ENCODE peak calls at places on chromosomes 11 and 22, in seven cellular contexts. One of them, this sample, is unnamed.

GRCh38 chr11:61949169-61950034 is 749 bp upstream of the BEST1 start:
- DNase-seq in GM12878: no peak
- DNase-seq in GM12891: no peak
- DNase-seq in SK-N-SH: peak
- DNase-seq in H1: peak
- DNase-seq in K562: peak
- DNase-seq in HepG2: peak
- DNase-seq in this sample: no peak

GRCh38 chr11:48075637-48076036 is 95.3 kb downstream of the PTPRJ start:
- DNase-seq in H1: no peak
- DNase-seq in GM12878: no peak
- DNase-seq in K562: no peak
- DNase-seq in SK-N-SH: no peak
- DNase-seq in GM12891: no peak
- DNase-seq in HepG2: no peak
- DNase-seq in this sample: no peak

GRCh38 chr22:33883561-33883960 is 36.7 kb downstream of the LARGE1 start:
- DNase-seq in SK-N-SH: no peak
- DNase-seq in K562: no peak
- DNase-seq in GM12891: no peak
- DNase-seq in HepG2: no peak
- DNase-seq in H1: no peak
- DNase-seq in GM12878: peak
- DNase-seq in this sample: no peak

GRCh38 chr11:80873309-80873999 is 1432.6 kb upstream of the TENM4 start:
- DNase-seq in GM12878: peak
- DNase-seq in K562: no peak
- DNase-seq in HepG2: no peak
- DNase-seq in GM12891: no peak
- DNase-seq in SK-N-SH: no peak
- DNase-seq in H1: no peak
- DNase-seq in this sample: no peak

GRCh38 chr22:46041642-46042041 is 64.7 kb upstream of the WNT7B start:
- DNase-seq in H1: no peak
- DNase-seq in GM12891: no peak
- DNase-seq in SK-N-SH: no peak
- DNase-seq in K562: no peak
- DNase-seq in HepG2: no peak
- DNase-seq in GM12878: no peak
- DNase-seq in this sample: no peak

GRCh38 chr11:1994121-1994520 is 3.5 kb downstream of the H19 start:
- DNase-seq in SK-N-SH: no peak
- DNase-seq in HepG2: no peak
- DNase-seq in GM12878: no peak
- DNase-seq in GM12891: no peak
- DNase-seq in H1: no peak
- DNase-seq in K562: no peak
- DNase-seq in this sample: no peak

GRCh38 chr11:59756496-59756840 is 1.3 kb downstream of the STX3 start:
- DNase-seq in SK-N-SH: no peak
- DNase-seq in GM12891: no peak
- DNase-seq in HepG2: no peak
- DNase-seq in H1: no peak
- DNase-seq in GM12878: no peak
- DNase-seq in K562: no peak
- DNase-seq in this sample: no peak

GRCh38 chr11:1586699-1587098 is 1.6 kb upstream of the KRTAP5-1 start:
- DNase-seq in HepG2: no peak
- DNase-seq in SK-N-SH: no peak
- DNase-seq in K562: no peak
- DNase-seq in GM12878: no peak
- DNase-seq in H1: no peak
- DNase-seq in GM12891: no peak
- DNase-seq in this sample: no peak

GRCh38 chr11:119375629-119376196 is 5.8 kb downstream of the USP2 start:
- DNase-seq in K562: peak
- DNase-seq in GM12891: no peak
- DNase-seq in H1: no peak
- DNase-seq in SK-N-SH: peak
- DNase-seq in HepG2: peak
- DNase-seq in GM12878: no peak
- DNase-seq in this sample: no peak

GRCh38 chr11:58391879-58392278 is 14.8 kb downstream of the OR5B3 start:
- DNase-seq in K562: no peak
- DNase-seq in GM12891: no peak
- DNase-seq in SK-N-SH: no peak
- DNase-seq in HepG2: no peak
- DNase-seq in H1: no peak
- DNase-seq in GM12878: no peak
- DNase-seq in this sample: no peak

GRCh38 chr11:86018249-86018648 is 50.6 kb downstream of the PICALM start:
- DNase-seq in K562: no peak
- DNase-seq in GM12878: no peak
- DNase-seq in H1: no peak
- DNase-seq in GM12891: no peak
- DNase-seq in SK-N-SH: no peak
- DNase-seq in HepG2: no peak
- DNase-seq in this sample: no peak

GRCh38 chr11:22752908-22753310 is 76.7 kb downstream of the SVIP start:
- DNase-seq in HepG2: no peak
- DNase-seq in K562: peak
- DNase-seq in SK-N-SH: no peak
- DNase-seq in H1: no peak
- DNase-seq in GM12878: no peak
- DNase-seq in GM12891: no peak
- DNase-seq in this sample: no peak

GRCh38 chr22:37213218-37213855 is 1.1 kb upstream of the SSTR3 start:
- DNase-seq in GM12891: no peak
- DNase-seq in K562: no peak
- DNase-seq in HepG2: no peak
- DNase-seq in SK-N-SH: no peak
- DNase-seq in H1: no peak
- DNase-seq in GM12878: no peak
- DNase-seq in this sample: no peak

GRCh38 chr11:12293486-12293885 is 83.9 kb upstream of the PARVA start:
- DNase-seq in H1: no peak
- DNase-seq in SK-N-SH: peak
- DNase-seq in K562: no peak
- DNase-seq in HepG2: no peak
- DNase-seq in GM12891: no peak
- DNase-seq in GM12878: no peak
- DNase-seq in this sample: no peak

GRCh38 chr11:72491001-72491400 is 56.7 kb upstream of the CLPB start:
- DNase-seq in GM12891: no peak
- DNase-seq in SK-N-SH: no peak
- DNase-seq in K562: no peak
- DNase-seq in HepG2: no peak
- DNase-seq in H1: no peak
- DNase-seq in GM12878: no peak
- DNase-seq in this sample: no peak
- TF ChIP-seq TAF1 in GM12891: no peak
- TF ChIP-seq TAF1 in SK-N-SH: no peak
- TF ChIP-seq TAF1 in K562: no peak
- TF ChIP-seq TAF1 in HepG2: no peak
- TF ChIP-seq TAF1 in H1: no peak
- TF ChIP-seq TAF1 in GM12878: no peak
- TF ChIP-seq TAF1 in this sample: no peak

GRCh38 chr11:20192151-20192550 is 31.9 kb upstream of the DBX1 start:
- DNase-seq in H1: no peak
- DNase-seq in GM12891: no peak
- DNase-seq in HepG2: no peak
- DNase-seq in GM12878: no peak
- DNase-seq in K562: no peak
- DNase-seq in SK-N-SH: no peak
- DNase-seq in this sample: no peak

GRCh38 chr11:20197881-20198280 is 37.6 kb upstream of the DBX1 start:
- DNase-seq in HepG2: no peak
- DNase-seq in GM12891: no peak
- DNase-seq in H1: no peak
- DNase-seq in GM12878: peak
- DNase-seq in K562: no peak
- DNase-seq in SK-N-SH: no peak
- DNase-seq in this sample: no peak

GRCh38 chr11:20193307-20193706 is 33.0 kb upstream of the DBX1 start:
- DNase-seq in SK-N-SH: no peak
- DNase-seq in GM12891: no peak
- DNase-seq in GM12878: no peak
- DNase-seq in H1: no peak
- DNase-seq in HepG2: no peak
- DNase-seq in K562: no peak
- DNase-seq in this sample: no peak

GRCh38 chr11:20194470-20194869 is 34.2 kb upstream of the DBX1 start:
- DNase-seq in GM12891: no peak
- DNase-seq in HepG2: no peak
- DNase-seq in GM12878: no peak
- DNase-seq in H1: no peak
- DNase-seq in SK-N-SH: no peak
- DNase-seq in K562: no peak
- DNase-seq in this sample: no peak

GRCh38 chr11:20192641-20193040 is 32.4 kb upstream of the DBX1 start:
- DNase-seq in GM12891: no peak
- DNase-seq in K562: no peak
- DNase-seq in HepG2: no peak
- DNase-seq in GM12878: no peak
- DNase-seq in SK-N-SH: no peak
- DNase-seq in H1: no peak
- DNase-seq in this sample: no peak
- TF ChIP-seq TAF1 in GM12891: no peak
- TF ChIP-seq TAF1 in K562: no peak
- TF ChIP-seq TAF1 in HepG2: no peak
- TF ChIP-seq TAF1 in GM12878: no peak
- TF ChIP-seq TAF1 in SK-N-SH: no peak
- TF ChIP-seq TAF1 in H1: no peak
- TF ChIP-seq TAF1 in this sample: no peak

GRCh38 chr11:104625246-104625645 is 273.0 kb downstream of the CASP12 start:
- DNase-seq in GM12878: no peak
- DNase-seq in GM12891: no peak
- DNase-seq in H1: no peak
- DNase-seq in SK-N-SH: no peak
- DNase-seq in K562: no peak
- DNase-seq in HepG2: no peak
- DNase-seq in this sample: no peak

GRCh38 chr11:104624021-104624420 is 274.2 kb downstream of the CASP12 start:
- DNase-seq in HepG2: no peak
- DNase-seq in GM12891: no peak
- DNase-seq in GM12878: no peak
- DNase-seq in K562: no peak
- DNase-seq in SK-N-SH: no peak
- DNase-seq in H1: no peak
- DNase-seq in this sample: no peak

GRCh38 chr11:104619751-104620150 is 278.5 kb downstream of the CASP12 start:
- DNase-seq in GM12878: no peak
- DNase-seq in H1: no peak
- DNase-seq in K562: no peak
- DNase-seq in SK-N-SH: no peak
- DNase-seq in HepG2: no peak
- DNase-seq in GM12891: no peak
- DNase-seq in this sample: no peak

GRCh38 chr11:104620991-104621390 is 277.3 kb downstream of the CASP12 start:
- DNase-seq in SK-N-SH: no peak
- DNase-seq in HepG2: no peak
- DNase-seq in GM12878: no peak
- DNase-seq in GM12891: no peak
- DNase-seq in K562: no peak
- DNase-seq in H1: no peak
- DNase-seq in this sample: no peak

DNA sequence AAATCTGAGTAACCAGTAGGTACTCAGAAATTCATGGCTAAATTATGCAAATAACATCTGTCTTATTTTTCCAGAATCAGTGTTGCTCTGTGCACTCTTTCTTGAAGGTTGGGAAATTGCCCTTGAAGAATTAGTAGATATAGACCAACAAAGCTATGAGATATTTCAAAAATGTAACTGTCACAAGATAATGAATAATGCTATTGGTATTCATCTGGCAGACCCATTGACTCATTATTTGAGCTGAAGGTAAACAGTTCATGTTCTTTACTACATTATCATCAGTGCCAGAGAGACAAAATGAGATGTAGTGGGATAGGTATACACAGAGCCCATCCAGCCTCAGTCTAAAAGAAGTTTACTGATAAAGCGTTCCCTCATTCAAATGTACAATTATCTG is 274.7 kb downstream of the CASP12 start:
- DNase-seq in K562: no peak
- DNase-seq in SK-N-SH: no peak
- DNase-seq in GM12891: no peak
- DNase-seq in H1: no peak
- DNase-seq in HepG2: no peak
- DNase-seq in GM12878: no peak
- DNase-seq in this sample: no peak
- TF ChIP-seq TAF1 in K562: no peak
- TF ChIP-seq TAF1 in SK-N-SH: no peak
- TF ChIP-seq TAF1 in GM12891: no peak
- TF ChIP-seq TAF1 in H1: no peak
- TF ChIP-seq TAF1 in HepG2: no peak
- TF ChIP-seq TAF1 in GM12878: no peak
- TF ChIP-seq TAF1 in this sample: no peak

DNA sequence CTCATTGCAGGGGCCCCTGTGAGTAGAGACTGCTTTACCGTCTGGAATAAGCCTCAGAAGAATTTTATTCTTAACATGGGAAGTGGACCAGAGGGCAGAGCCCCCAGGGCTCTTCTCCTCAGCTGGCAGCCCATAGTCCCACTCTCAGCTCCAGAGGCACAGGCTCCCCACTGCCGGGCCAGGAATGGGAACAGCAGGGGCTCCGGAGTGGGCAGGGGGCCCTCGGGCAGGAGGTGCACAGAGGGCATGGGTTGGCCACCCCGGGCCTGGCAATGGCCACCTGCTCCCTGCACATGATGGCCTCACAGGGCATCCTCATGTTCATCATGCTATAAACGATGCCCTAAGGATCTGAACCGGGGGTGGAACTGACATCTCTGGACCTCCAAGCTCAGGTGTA is 1469.7 kb downstream of the BRD1 start:
- DNase-seq in SK-N-SH: no peak
- DNase-seq in K562: no peak
- DNase-seq in HepG2: no peak
- DNase-seq in GM12878: no peak
- DNase-seq in H1: no peak
- DNase-seq in GM12891: no peak
- DNase-seq in this sample: no peak
- TF ChIP-seq TAF1 in SK-N-SH: no peak
- TF ChIP-seq TAF1 in K562: no peak
- TF ChIP-seq TAF1 in HepG2: no peak
- TF ChIP-seq TAF1 in GM12878: no peak
- TF ChIP-seq TAF1 in H1: no peak
- TF ChIP-seq TAF1 in GM12891: no peak
- TF ChIP-seq TAF1 in this sample: no peak

DNA sequence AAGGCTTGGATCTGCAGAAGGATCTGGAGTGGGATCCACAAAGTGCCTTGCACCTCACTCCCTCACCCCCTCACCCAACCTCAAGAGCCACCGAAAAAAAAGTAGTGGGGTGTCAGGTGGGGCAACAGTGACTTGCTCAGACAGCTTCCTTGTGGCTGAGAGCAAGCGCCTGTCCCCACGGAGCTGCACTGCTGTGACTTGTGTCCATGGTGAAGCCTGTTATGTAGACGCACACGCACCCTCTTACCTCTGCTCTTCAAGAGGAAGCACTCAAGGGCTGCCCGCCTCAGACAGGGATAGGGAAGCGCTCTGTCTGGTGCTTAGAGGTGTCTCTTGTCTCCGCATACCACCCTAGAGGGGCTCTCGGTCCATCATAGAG is 1.2 kb downstream of the DRD2 start:
- DNase-seq in HepG2: no peak
- DNase-seq in GM12891: no peak
- DNase-seq in K562: no peak
- DNase-seq in SK-N-SH: no peak
- DNase-seq in GM12878: no peak
- DNase-seq in H1: no peak
- DNase-seq in this sample: no peak
- TF ChIP-seq TAF1 in HepG2: no peak
- TF ChIP-seq TAF1 in GM12891: no peak
- TF ChIP-seq TAF1 in K562: no peak
- TF ChIP-seq TAF1 in SK-N-SH: no peak
- TF ChIP-seq TAF1 in GM12878: no peak
- TF ChIP-seq TAF1 in H1: no peak
- TF ChIP-seq TAF1 in this sample: no peak

This sample was measured in GM12892.